ENCODE peak calls at places on chromosome 15, in six cellular contexts. R is neural crest cell, U is GDM1, Z is NAMALWA, T is T-helper 2 cell, V is C1 segment of cervical spinal cord. D is an unnamed sample.

GRCh38 chr15:68817304-68818087 is 3.2 kb downstream of the ANP32A start:
- DNase-seq in R (peak), U (peak), Z (peak), T (peak), V (peak), D (peak)

GRCh38 chr15:98442379-98442833 is 205.9 kb upstream of the IGF1R start:
- DNase-seq in R (peak), U (peak), Z (peak), T (no peak), V (no peak), D (peak)

GRCh38 chr15:31261266-31262142 is 65.1 kb upstream of the KLF13 start:
- DNase-seq in R (no peak), U (no peak), Z (no peak), T (no peak), V (no peak), D (no peak)

GRCh38 chr15:85128636-85129035 is 147.0 kb downstream of the PDE8A start:
- DNase-seq in R (no peak), U (no peak), Z (no peak), T (no peak), V (no peak), D (no peak)

GRCh38 chr15:83030021-83030420 is 18.6 kb upstream of the C15orf40 start:
- DNase-seq in R (no peak), U (no peak), Z (no peak), T (no peak), V (no peak), D (no peak)

GRCh38 chr15:71698752-71699151 is 111.6 kb upstream of the NR2E3 start:
- DNase-seq in R (no peak), U (no peak), Z (no peak), T (no peak), V (no peak), D (no peak)

GRCh38 chr15:56929389-56929788 is 10.9 kb downstream of the TCF12 start:
- DNase-seq in R (no peak), U (no peak), Z (no peak), T (no peak), V (no peak), D (no peak)

GRCh38 chr15:39273805-39274411 is 307.0 kb upstream of the THBS1 start:
- DNase-seq in R (no peak), U (no peak), Z (no peak), T (no peak), V (no peak), D (no peak)

GRCh38 chr15:31442203-31443090 is 115.8 kb downstream of the KLF13 start:
- DNase-seq in R (no peak), U (no peak), Z (peak), T (no peak), V (no peak), D (no peak)

GRCh38 chr15:94026458-94026967 is 204.8 kb upstream of the MCTP2 start:
- DNase-seq in R (no peak), U (no peak), Z (no peak), T (no peak), V (no peak), D (no peak)

GRCh38 chr15:70507772-70508351 is 255.5 kb downstream of the UACA start:
- DNase-seq in R (no peak), U (peak), Z (peak), T (no peak), V (no peak), D (no peak)

GRCh38 chr15:74579001-74579400 is 36.6 kb upstream of the CLK3 start:
- DNase-seq in R (no peak), U (no peak), Z (no peak), T (no peak), V (no peak), D (no peak)

GRCh38 chr15:31842532-31843195 is 187.7 kb upstream of the CHRNA7 start:
- DNase-seq in R (no peak), U (no peak), Z (no peak), T (no peak), V (no peak), D (no peak)

GRCh38 chr15:34812369-34812768 is 17.0 kb upstream of the ACTC1 start:
- DNase-seq in R (no peak), U (no peak), Z (no peak), T (no peak), V (no peak), D (no peak)

GRCh38 chr15:45777781-45778180 is 143.0 kb downstream of the SQOR start:
- DNase-seq in R (no peak), U (no peak), Z (peak), T (no peak), V (no peak), D (no peak)

GRCh38 chr15:91238664-91239428 is 138.8 kb downstream of the SV2B start:
- DNase-seq in R (no peak), U (no peak), Z (no peak), T (no peak), V (no peak), D (no peak)

GRCh38 chr15:94582368-94582767 is 351.0 kb downstream of the MCTP2 start:
- DNase-seq in R (peak), U (peak), Z (peak), T (no peak), V (no peak), D (no peak)

GRCh38 chr15:43702701-43703433 is 9.2 kb downstream of the CKMT1A start:
- DNase-seq in R (no peak), U (no peak), Z (no peak), T (no peak), V (no peak), D (no peak)

GRCh38 chr15:62486041-62486440 is 321.0 kb upstream of the C2CD4B start:
- DNase-seq in R (no peak), U (no peak), Z (no peak), T (no peak), V (no peak), D (no peak)

GRCh38 chr15:39999538-39999937 is 39.4 kb downstream of the SRP14 start:
- DNase-seq in R (no peak), U (no peak), Z (no peak), T (no peak), V (no peak), D (no peak)

GRCh38 chr15:30954674-30955073 is 36.8 kb downstream of the MTMR10 start:
- DNase-seq in R (no peak), U (no peak), Z (no peak), T (no peak), V (no peak), D (no peak)

GRCh38 chr15:70362350-70362749 is 264.6 kb upstream of the TLE3 start:
- DNase-seq in R (no peak), U (no peak), Z (no peak), T (no peak), V (no peak), D (no peak)

GRCh38 chr15:67183443-67184169 is 70.9 kb downstream of the AAGAB start:
- DNase-seq in R (no peak), U (no peak), Z (no peak), T (no peak), V (no peak), D (no peak)

GRCh38 chr15:48703544-48703943 is 58.0 kb upstream of the FBN1 start:
- DNase-seq in R (no peak), U (no peak), Z (no peak), T (no peak), V (no peak), D (no peak)

GRCh38 chr15:65213241-65213640 is 2.0 kb upstream of the CILP start:
- DNase-seq in R (no peak), U (no peak), Z (no peak), T (no peak), V (no peak), D (no peak)

GRCh38 chr15:95346856-95347255 is 983.6 kb upstream of the NR2F2 start:
- DNase-seq in R (no peak), U (no peak), Z (no peak), T (no peak), V (no peak), D (no peak)

GRCh38 chr15:78207641-78208340 is 26.6 kb downstream of the ACSBG1 start:
- DNase-seq in R (no peak), U (no peak), Z (no peak), T (no peak), V (no peak), D (no peak)

GRCh38 chr15:101526021-101526420 is 36.5 kb upstream of the PCSK6 start:
- DNase-seq in R (no peak), U (no peak), Z (no peak), T (no peak), V (no peak), D (no peak)

GRCh38 chr15:48090666-48091065 is 30.1 kb upstream of the SLC24A5 start:
- DNase-seq in R (no peak), U (no peak), Z (no peak), T (no peak), V (no peak), D (no peak)

GRCh38 chr15:82081904-82082810 is 36.3 kb upstream of the MEX3B start:
- DNase-seq in R (no peak), U (no peak), Z (peak), T (no peak), V (no peak), D (no peak)

GRCh38 chr15:94119923-94120775 is 111.2 kb upstream of the MCTP2 start:
- DNase-seq in R (peak), U (peak), Z (peak), T (no peak), V (peak), D (peak)

GRCh38 chr15:43769584-43770228 is 7.1 kb downstream of the ELL3 start:
- DNase-seq in R (peak), U (peak), Z (peak), T (peak), V (no peak), D (peak)

GRCh38 chr15:25237291-25237978 is 201.4 kb downstream of the UBE3A start:
- DNase-seq in R (no peak), U (no peak), Z (no peak), T (no peak), V (no peak), D (no peak)

GRCh38 chr15:94524565-94524964 is 293.2 kb downstream of the MCTP2 start:
- DNase-seq in R (no peak), U (no peak), Z (no peak), T (no peak), V (no peak), D (no peak)